ENCODE peak calls at places on chromosomes 11 and 22, in seven cellular contexts. One of them, this sample, is unnamed.

GRCh38 chr11:113417428-113417827 is 29.8 kb downstream of the ANKK1 start:
- DNase-seq in endodermal cell: no peak
- DNase-seq in gastrocnemius medialis: no peak
- DNase-seq in naive thymus-derived CD4-positive, alpha-beta T cell: no peak
- DNase-seq in CD8-positive, alpha-beta memory T cell: no peak
- DNase-seq in OCI-LY7: no peak
- DNase-seq in A549: no peak
- DNase-seq in this sample: no peak

GRCh38 chr11:105579111-105579510 is 30.8 kb upstream of the GRIA4 start:
- DNase-seq in endodermal cell: no peak
- DNase-seq in gastrocnemius medialis: no peak
- DNase-seq in naive thymus-derived CD4-positive, alpha-beta T cell: no peak
- DNase-seq in CD8-positive, alpha-beta memory T cell: no peak
- DNase-seq in A549: no peak
- DNase-seq in OCI-LY7: no peak
- DNase-seq in this sample: no peak

GRCh38 chr22:20574920-20575353 is 67.5 kb downstream of the MED15 start:
- DNase-seq in gastrocnemius medialis: no peak
- DNase-seq in A549: no peak
- DNase-seq in OCI-LY7: no peak
- DNase-seq in endodermal cell: no peak
- DNase-seq in naive thymus-derived CD4-positive, alpha-beta T cell: no peak
- DNase-seq in CD8-positive, alpha-beta memory T cell: no peak
- DNase-seq in this sample: peak; percentile 32

GRCh38 chr22:36386900-36387663 is 685 bp downstream of the MYH9 start:
- DNase-seq in naive thymus-derived CD4-positive, alpha-beta T cell: no peak
- DNase-seq in gastrocnemius medialis: peak; percentile 60
- DNase-seq in CD8-positive, alpha-beta memory T cell: peak; percentile 44
- DNase-seq in endodermal cell: peak; percentile 53
- DNase-seq in OCI-LY7: peak; percentile 76
- DNase-seq in A549: no peak
- DNase-seq in this sample: no peak

GRCh38 chr22:49197500-49197899 is 630.2 kb downstream of the BRD1 start:
- DNase-seq in naive thymus-derived CD4-positive, alpha-beta T cell: no peak
- DNase-seq in CD8-positive, alpha-beta memory T cell: no peak
- DNase-seq in endodermal cell: peak; percentile 76
- DNase-seq in gastrocnemius medialis: no peak
- DNase-seq in A549: no peak
- DNase-seq in OCI-LY7: no peak
- DNase-seq in this sample: peak; percentile 14

GRCh38 chr22:20552450-20552894 is 45.1 kb downstream of the MED15 start:
- DNase-seq in OCI-LY7: no peak
- DNase-seq in A549: no peak
- DNase-seq in gastrocnemius medialis: peak; percentile 98
- DNase-seq in naive thymus-derived CD4-positive, alpha-beta T cell: no peak
- DNase-seq in CD8-positive, alpha-beta memory T cell: no peak
- DNase-seq in endodermal cell: no peak
- DNase-seq in this sample: no peak

GRCh38 chr11:104410336-104410735 is 246.4 kb upstream of the PDGFD start:
- DNase-seq in CD8-positive, alpha-beta memory T cell: no peak
- DNase-seq in A549: no peak
- DNase-seq in OCI-LY7: no peak
- DNase-seq in gastrocnemius medialis: no peak
- DNase-seq in naive thymus-derived CD4-positive, alpha-beta T cell: no peak
- DNase-seq in endodermal cell: no peak
- DNase-seq in this sample: no peak

GRCh38 chr22:46533434-46533833 is 4.0 kb downstream of the CELSR1 start:
- DNase-seq in endodermal cell: peak; percentile 78
- DNase-seq in A549: peak; percentile 87
- DNase-seq in naive thymus-derived CD4-positive, alpha-beta T cell: no peak
- DNase-seq in OCI-LY7: no peak
- DNase-seq in CD8-positive, alpha-beta memory T cell: no peak
- DNase-seq in gastrocnemius medialis: no peak
- DNase-seq in this sample: no peak

GRCh38 chr11:26442131-26442530 is 110.2 kb downstream of the ANO3 start:
- DNase-seq in gastrocnemius medialis: no peak
- DNase-seq in naive thymus-derived CD4-positive, alpha-beta T cell: no peak
- DNase-seq in A549: peak; percentile 18
- DNase-seq in OCI-LY7: no peak
- DNase-seq in endodermal cell: no peak
- DNase-seq in CD8-positive, alpha-beta memory T cell: no peak
- DNase-seq in this sample: no peak

GRCh38 chr22:38866399-38867123 is 5.5 kb downstream of the CBX6 start:
- DNase-seq in CD8-positive, alpha-beta memory T cell: no peak
- DNase-seq in gastrocnemius medialis: no peak
- DNase-seq in naive thymus-derived CD4-positive, alpha-beta T cell: no peak
- DNase-seq in endodermal cell: peak; percentile 96
- DNase-seq in A549: no peak
- DNase-seq in OCI-LY7: no peak
- DNase-seq in this sample: peak; percentile 60

GRCh38 chr11:46977940-46978595 is 41.5 kb downstream of the CSTPP1 start:
- DNase-seq in A549: peak; percentile 53
- DNase-seq in gastrocnemius medialis: no peak
- DNase-seq in OCI-LY7: no peak
- DNase-seq in endodermal cell: no peak
- DNase-seq in CD8-positive, alpha-beta memory T cell: no peak
- DNase-seq in naive thymus-derived CD4-positive, alpha-beta T cell: no peak
- DNase-seq in this sample: no peak

GRCh38 chr11:9530020-9530628 is 43.3 kb upstream of the WEE1 start:
- DNase-seq in OCI-LY7: no peak
- DNase-seq in endodermal cell: no peak
- DNase-seq in gastrocnemius medialis: no peak
- DNase-seq in CD8-positive, alpha-beta memory T cell: no peak
- DNase-seq in naive thymus-derived CD4-positive, alpha-beta T cell: no peak
- DNase-seq in A549: no peak
- DNase-seq in this sample: no peak

GRCh38 chr11:60915250-60915914 is 1.4 kb downstream of the TMEM109 start:
- DNase-seq in CD8-positive, alpha-beta memory T cell: peak; percentile 70
- DNase-seq in gastrocnemius medialis: peak; percentile 69
- DNase-seq in naive thymus-derived CD4-positive, alpha-beta T cell: peak; percentile 60
- DNase-seq in OCI-LY7: peak; percentile 87
- DNase-seq in endodermal cell: peak; percentile 88
- DNase-seq in A549: peak; percentile 60
- DNase-seq in this sample: no peak

GRCh38 chr11:64687204-64687603 is 35.8 kb downstream of the NRXN2 start:
- DNase-seq in OCI-LY7: no peak
- DNase-seq in naive thymus-derived CD4-positive, alpha-beta T cell: no peak
- DNase-seq in A549: no peak
- DNase-seq in CD8-positive, alpha-beta memory T cell: no peak
- DNase-seq in endodermal cell: no peak
- DNase-seq in gastrocnemius medialis: peak; percentile 90
- DNase-seq in this sample: no peak

GRCh38 chr22:25546242-25546641 is 18.2 kb upstream of the GRK3 start:
- DNase-seq in gastrocnemius medialis: no peak
- DNase-seq in endodermal cell: no peak
- DNase-seq in CD8-positive, alpha-beta memory T cell: no peak
- DNase-seq in OCI-LY7: no peak
- DNase-seq in A549: no peak
- DNase-seq in naive thymus-derived CD4-positive, alpha-beta T cell: no peak
- DNase-seq in this sample: no peak

GRCh38 chr11:63641727-63642126 is 27.5 kb upstream of the PLAAT3 start:
- DNase-seq in naive thymus-derived CD4-positive, alpha-beta T cell: no peak
- DNase-seq in gastrocnemius medialis: no peak
- DNase-seq in OCI-LY7: no peak
- DNase-seq in endodermal cell: no peak
- DNase-seq in A549: no peak
- DNase-seq in CD8-positive, alpha-beta memory T cell: no peak
- DNase-seq in this sample: no peak

GRCh38 chr11:86072211-86072610 is 3.3 kb upstream of the PICALM start:
- DNase-seq in gastrocnemius medialis: no peak
- DNase-seq in OCI-LY7: no peak
- DNase-seq in CD8-positive, alpha-beta memory T cell: no peak
- DNase-seq in A549: no peak
- DNase-seq in naive thymus-derived CD4-positive, alpha-beta T cell: no peak
- DNase-seq in endodermal cell: no peak
- DNase-seq in this sample: no peak

GRCh38 chr11:109076870-109077269 is 345.1 kb upstream of the C11orf87 start:
- DNase-seq in CD8-positive, alpha-beta memory T cell: no peak
- DNase-seq in endodermal cell: no peak
- DNase-seq in A549: no peak
- DNase-seq in OCI-LY7: no peak
- DNase-seq in gastrocnemius medialis: no peak
- DNase-seq in naive thymus-derived CD4-positive, alpha-beta T cell: no peak
- DNase-seq in this sample: no peak

GRCh38 chr11:9219115-9219514 is 46.0 kb downstream of the DENND5A start:
- DNase-seq in naive thymus-derived CD4-positive, alpha-beta T cell: no peak
- DNase-seq in A549: peak; percentile 18
- DNase-seq in endodermal cell: peak; percentile 1
- DNase-seq in gastrocnemius medialis: no peak
- DNase-seq in OCI-LY7: no peak
- DNase-seq in CD8-positive, alpha-beta memory T cell: no peak
- DNase-seq in this sample: no peak

GRCh38 chr11:128689586-128689945 is 4.3 kb upstream of the FLI1 start:
- DNase-seq in endodermal cell: peak; percentile 70
- DNase-seq in naive thymus-derived CD4-positive, alpha-beta T cell: no peak
- DNase-seq in A549: no peak
- DNase-seq in CD8-positive, alpha-beta memory T cell: no peak
- DNase-seq in OCI-LY7: no peak
- DNase-seq in gastrocnemius medialis: no peak
- DNase-seq in this sample: no peak

GRCh38 chr11:128686745-128687177 is 7.1 kb upstream of the FLI1 start:
- DNase-seq in naive thymus-derived CD4-positive, alpha-beta T cell: peak; percentile 62
- DNase-seq in CD8-positive, alpha-beta memory T cell: peak; percentile 44
- DNase-seq in OCI-LY7: no peak
- DNase-seq in endodermal cell: peak; percentile 80
- DNase-seq in gastrocnemius medialis: no peak
- DNase-seq in A549: peak; percentile 15
- DNase-seq in this sample: peak; percentile 66

GRCh38 chr11:128688896-128689546 is 4.9 kb upstream of the FLI1 start:
- DNase-seq in CD8-positive, alpha-beta memory T cell: no peak
- DNase-seq in OCI-LY7: no peak
- DNase-seq in gastrocnemius medialis: no peak
- DNase-seq in endodermal cell: peak; percentile 56
- DNase-seq in naive thymus-derived CD4-positive, alpha-beta T cell: no peak
- DNase-seq in A549: no peak
- DNase-seq in this sample: no peak

GRCh38 chr11:128687321-128687720 is 6.6 kb upstream of the FLI1 start:
- DNase-seq in A549: no peak
- DNase-seq in endodermal cell: peak; percentile 87
- DNase-seq in naive thymus-derived CD4-positive, alpha-beta T cell: no peak
- DNase-seq in gastrocnemius medialis: no peak
- DNase-seq in OCI-LY7: no peak
- DNase-seq in CD8-positive, alpha-beta memory T cell: no peak
- DNase-seq in this sample: no peak

GRCh38 chr11:128688031-128688713 is 5.7 kb upstream of the FLI1 start:
- DNase-seq in CD8-positive, alpha-beta memory T cell: no peak
- DNase-seq in A549: no peak
- DNase-seq in endodermal cell: peak; percentile 73
- DNase-seq in gastrocnemius medialis: no peak
- DNase-seq in naive thymus-derived CD4-positive, alpha-beta T cell: no peak
- DNase-seq in OCI-LY7: no peak
- DNase-seq in this sample: no peak
- H3K4me1 ChIP-seq in CD8-positive, alpha-beta memory T cell: peaks cover 28% of the 10 kb centered on the region
- H3K4me1 ChIP-seq in A549: peaks cover 2% of the 10 kb centered on the region
- H3K4me1 ChIP-seq in endodermal cell: peaks cover 2% of the 10 kb centered on the region
- H3K4me1 ChIP-seq in gastrocnemius medialis: peaks cover 36% of the 10 kb centered on the region
- H3K4me1 ChIP-seq in naive thymus-derived CD4-positive, alpha-beta T cell: peaks cover 13% of the 10 kb centered on the region
- H3K4me1 ChIP-seq in OCI-LY7: peaks cover 22% of the 10 kb centered on the region
- H3K4me1 ChIP-seq in this sample: no peaks in the 10 kb centered on the region

DNA sequence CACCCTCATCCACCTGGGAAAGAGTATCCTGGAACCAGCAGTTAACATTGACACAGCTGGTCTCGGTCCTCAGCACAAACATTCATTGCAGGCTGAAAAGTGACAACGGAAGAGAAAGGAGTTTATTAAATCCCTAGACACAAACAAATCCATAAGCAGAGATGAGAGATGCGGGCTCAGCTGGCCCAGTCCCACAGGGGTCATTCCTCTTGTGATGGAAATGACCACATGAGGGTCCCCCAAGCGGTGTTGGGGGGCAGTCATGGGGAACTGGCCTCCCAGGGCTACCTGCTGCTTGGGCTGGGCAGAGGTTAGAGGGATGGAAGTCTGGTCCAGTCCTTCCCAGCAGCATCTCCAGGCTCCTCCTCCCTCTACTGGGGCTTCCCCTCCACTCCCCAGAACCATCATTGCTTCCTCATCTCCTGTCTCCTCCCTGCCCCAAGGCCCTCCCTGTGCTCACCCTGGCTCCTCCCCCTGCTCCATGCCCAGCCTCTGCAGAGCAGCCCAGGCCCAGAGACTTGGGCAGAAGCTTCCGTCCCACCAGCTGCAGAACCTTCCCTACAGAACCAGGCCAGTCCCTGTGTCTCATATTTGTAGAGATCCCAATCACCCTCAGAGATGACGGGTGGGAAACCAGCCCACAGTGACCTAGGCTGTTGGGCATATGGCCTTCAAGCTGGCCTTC is 5.4 kb upstream of the IGLL5 start:
- DNase-seq in gastrocnemius medialis: no peak
- DNase-seq in OCI-LY7: no peak
- DNase-seq in CD8-positive, alpha-beta memory T cell: no peak
- DNase-seq in naive thymus-derived CD4-positive, alpha-beta T cell: no peak
- DNase-seq in A549: no peak
- DNase-seq in endodermal cell: peak; percentile 55
- DNase-seq in this sample: no peak
- H3K4me3 ChIP-seq in gastrocnemius medialis: no peak overlapping the region
- H3K4me3 ChIP-seq in OCI-LY7: no peak overlapping the region
- H3K4me3 ChIP-seq in CD8-positive, alpha-beta memory T cell: no peak overlapping the region
- H3K4me3 ChIP-seq in naive thymus-derived CD4-positive, alpha-beta T cell: no peak overlapping the region
- H3K4me3 ChIP-seq in A549: no peak overlapping the region
- H3K4me3 ChIP-seq in endodermal cell: no peak overlapping the region
- H3K4me3 ChIP-seq in this sample: no peak overlapping the region

DNA sequence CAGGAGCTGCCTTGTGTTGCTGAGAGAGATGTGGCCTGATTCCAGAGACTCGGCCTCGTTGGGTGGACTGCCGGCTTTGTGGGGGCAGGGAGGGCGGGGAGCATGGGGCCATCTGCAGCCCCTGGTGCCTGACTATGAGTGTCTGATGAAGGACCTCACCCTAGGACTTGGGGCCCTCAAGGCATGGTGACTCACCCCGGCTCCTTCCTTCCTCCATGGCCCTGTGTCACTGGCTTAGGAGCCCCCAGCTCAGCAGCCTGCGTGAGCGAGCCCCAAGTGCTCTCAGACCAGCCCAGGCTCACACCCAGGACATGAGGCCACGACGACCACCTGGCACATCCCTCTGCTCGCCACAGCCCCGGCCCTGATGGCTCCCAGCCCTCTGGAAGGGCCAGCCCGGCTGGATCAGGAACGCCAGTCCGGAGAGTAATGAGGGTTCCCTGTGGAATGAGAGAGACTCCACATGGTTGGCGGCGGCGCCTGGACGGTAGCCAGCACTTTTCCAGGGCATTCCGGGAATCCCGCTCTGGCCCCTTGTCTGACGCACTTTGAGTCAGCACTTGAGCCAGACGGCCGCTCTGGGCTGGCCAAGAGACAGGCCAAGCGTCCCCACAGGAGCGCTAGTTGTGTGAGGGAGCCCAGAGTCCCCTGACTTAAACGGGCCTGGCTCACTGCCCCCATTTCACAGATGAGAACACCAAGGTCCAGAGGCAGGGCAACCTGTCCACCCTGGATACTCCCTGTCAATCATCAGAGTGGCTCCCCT is 50.6 kb upstream of the SHISAL1 start:
- DNase-seq in OCI-LY7: no peak
- DNase-seq in A549: peak; percentile 90
- DNase-seq in CD8-positive, alpha-beta memory T cell: no peak
- DNase-seq in gastrocnemius medialis: peak; percentile 52
- DNase-seq in endodermal cell: peak; percentile 43
- DNase-seq in naive thymus-derived CD4-positive, alpha-beta T cell: no peak
- DNase-seq in this sample: peak; percentile 93
- H3K4me1 ChIP-seq in OCI-LY7: no peaks in the 10 kb centered on the region
- H3K4me1 ChIP-seq in A549: peaks cover 73% of the 10 kb centered on the region
- H3K4me1 ChIP-seq in CD8-positive, alpha-beta memory T cell: no peaks in the 10 kb centered on the region
- H3K4me1 ChIP-seq in gastrocnemius medialis: peaks cover 14% of the 10 kb centered on the region
- H3K4me1 ChIP-seq in endodermal cell: no peaks in the 10 kb centered on the region
- H3K4me1 ChIP-seq in naive thymus-derived CD4-positive, alpha-beta T cell: no peaks in the 10 kb centered on the region
- H3K4me1 ChIP-seq in this sample: peaks cover 35% of the 10 kb centered on the region

GRCh38 chr11:17543574-17544180 is 539 bp downstream of the USH1C start:
- DNase-seq in naive thymus-derived CD4-positive, alpha-beta T cell: no peak
- DNase-seq in endodermal cell: peak; percentile 64
- DNase-seq in A549: no peak
- DNase-seq in gastrocnemius medialis: no peak
- DNase-seq in OCI-LY7: no peak
- DNase-seq in CD8-positive, alpha-beta memory T cell: no peak
- DNase-seq in this sample: peak; percentile 52
- H3K4me3 ChIP-seq in naive thymus-derived CD4-positive, alpha-beta T cell: no peak overlapping the region
- H3K4me3 ChIP-seq in endodermal cell: no peak overlapping the region
- H3K4me3 ChIP-seq in A549: peak overlapping the region; percentile 53
- H3K4me3 ChIP-seq in gastrocnemius medialis: no peak overlapping the region
- H3K4me3 ChIP-seq in OCI-LY7: no peak overlapping the region
- H3K4me3 ChIP-seq in CD8-positive, alpha-beta memory T cell: no peak overlapping the region
- H3K4me3 ChIP-seq in this sample: peak overlapping the region; percentile 18